ENCODE peak calls at places on chromosomes 11 and 22, in ten cellular contexts. S is prostate gland, L is OCI-LY7, Y is endothelial cell of umbilical vein, A is tibial artery, V is breast epithelium, D is uterus, C is PC-9, P is fibroblast of pulmonary artery, R is IMR-90. Z is an unnamed sample.

GRCh38 chr11:120270386-120270785 is 30.4 kb downstream of the POU2F3 start:
- DNase-seq in V (no peak), P (peak), R (no peak), C (no peak), L (no peak), D (no peak), A (no peak), S (no peak), Y (no peak), Z (no peak)

GRCh38 chr11:127412234-127412633 is 411.7 kb upstream of the KIRREL3 start:
- DNase-seq in P (no peak), V (no peak), A (no peak), L (no peak), S (no peak), Y (no peak), C (no peak), R (no peak), D (no peak), Z (no peak)

GRCh38 chr11:45158891-45159605 is 12.6 kb downstream of the PRDM11 start:
- DNase-seq in D (no peak), P (no peak), Y (no peak), L (no peak), V (no peak), S (no peak), R (no peak), C (no peak), A (no peak), Z (no peak)

GRCh38 chr11:58579192-58580129 is 598 bp downstream of the ZFP91 start:
- DNase-seq in V (peak), R (peak), L (peak), D (peak), P (peak), A (peak), C (peak), Y (peak), S (peak), Z (peak)

GRCh38 chr11:82927264-82927880 is 25.8 kb downstream of the DDIAS start:
- DNase-seq in L (peak), S (peak), A (no peak), Y (peak), C (peak), D (peak), R (peak), P (peak), V (no peak), Z (peak)

GRCh38 chr11:90288207-90288821 is 65.5 kb upstream of the CHORDC1 start:
- DNase-seq in A (no peak), C (no peak), P (peak), L (peak), Y (peak), V (no peak), R (peak), S (no peak), D (no peak), Z (peak)

GRCh38 chr22:23833911-23834317 is 4.9 kb downstream of the DERL3 start:
- DNase-seq in R (no peak), V (no peak), P (no peak), D (no peak), S (no peak), Y (no peak), L (no peak), C (no peak), A (no peak), Z (no peak)

GRCh38 chr22:22770280-22770871 is 117.2 kb upstream of the IGLL5 start:
- DNase-seq in C (peak), D (no peak), V (no peak), S (peak), L (peak), Y (peak), P (peak), A (no peak), R (no peak), Z (peak)

GRCh38 chr22:19178659-19179471 is at the start of gene SLC25A1:
- DNase-seq in S (peak), P (peak), A (peak), D (peak), L (peak), C (peak), R (peak), V (peak), Y (peak), Z (peak)

GRCh38 chr22:29314074-29314473 is 1.4 kb downstream of the RASL10A start:
- DNase-seq in A (no peak), L (no peak), R (no peak), S (no peak), C (no peak), P (no peak), D (no peak), V (no peak), Y (no peak), Z (no peak)

GRCh38 chr22:29312218-29313125 is 3.0 kb downstream of the RASL10A start:
- DNase-seq in R (no peak), P (no peak), C (no peak), S (no peak), L (no peak), D (no peak), A (no peak), V (no peak), Y (no peak), Z (no peak)

GRCh38 chr22:29311468-29312217 is 3.9 kb downstream of the RASL10A start:
- DNase-seq in L (no peak), P (no peak), C (no peak), Y (no peak), V (no peak), R (no peak), D (no peak), S (no peak), A (no peak), Z (no peak)

GRCh38 chr22:29314537-29315285 is 786 bp downstream of the RASL10A start:
- DNase-seq in A (no peak), Y (no peak), V (no peak), S (no peak), D (no peak), C (no peak), L (no peak), R (no peak), P (no peak), Z (no peak)

GRCh38 chr22:29313126-29314071 is 2.1 kb downstream of the RASL10A start:
- DNase-seq in P (peak), R (no peak), A (peak), C (no peak), D (no peak), S (no peak), Y (peak), L (no peak), V (no peak), Z (no peak)
- TF ChIP-seq CTCF in P (peak), R (peak), A (peak), C (no peak), D (no peak), S (peak), Y (peak), L (peak), V (peak), Z (peak)

GRCh38 chr11:118921929-118922744 is 3.6 kb downstream of the BCL9L start:
- DNase-seq in C (peak), A (peak), R (peak), Y (peak), S (peak), V (peak), P (peak), D (peak), L (no peak), Z (no peak)
- H3K4me3 ChIP-seq in C (peak), A (peak), R (peak), Y (peak), S (peak), V (peak), P (peak), D (peak), L (no peak), Z (peak)

DNA sequence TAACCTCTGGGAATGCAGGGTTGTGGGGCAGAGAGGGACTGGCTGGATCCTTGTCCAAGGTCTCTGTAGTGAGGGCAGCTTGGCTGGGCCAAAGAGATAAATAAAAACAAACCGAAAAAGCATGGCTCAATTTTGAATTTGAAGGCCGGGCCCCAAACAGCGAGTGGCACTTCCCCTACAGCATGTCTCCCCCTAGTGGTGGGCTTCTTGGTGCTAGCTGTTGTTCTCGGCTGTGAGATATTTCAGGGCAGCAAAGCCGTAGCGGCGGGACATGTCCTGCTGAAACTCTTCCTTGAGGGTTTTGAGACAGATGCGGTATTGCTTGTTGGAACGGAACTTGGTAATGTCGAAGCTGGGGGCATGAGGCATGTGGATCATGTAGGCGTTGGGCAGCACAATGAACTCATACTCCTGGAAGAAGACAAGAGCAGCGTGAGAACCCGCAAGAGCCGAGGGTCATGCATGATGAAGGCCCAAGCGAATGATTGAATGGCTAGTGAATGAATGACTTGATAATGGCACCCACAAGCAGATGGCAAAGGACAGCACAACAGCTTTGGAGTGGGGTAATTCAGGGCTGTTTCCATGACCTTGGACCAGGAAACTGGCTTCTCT is 216.1 kb upstream of the SYN3 start:
- DNase-seq in C (peak), R (no peak), L (peak), A (peak), P (peak), Y (no peak), S (no peak), V (no peak), D (no peak), Z (peak)
- TF ChIP-seq CTCF in C (peak), R (no peak), L (peak), A (no peak), P (peak), Y (no peak), S (peak), V (no peak), D (no peak), Z (peak)

DNA sequence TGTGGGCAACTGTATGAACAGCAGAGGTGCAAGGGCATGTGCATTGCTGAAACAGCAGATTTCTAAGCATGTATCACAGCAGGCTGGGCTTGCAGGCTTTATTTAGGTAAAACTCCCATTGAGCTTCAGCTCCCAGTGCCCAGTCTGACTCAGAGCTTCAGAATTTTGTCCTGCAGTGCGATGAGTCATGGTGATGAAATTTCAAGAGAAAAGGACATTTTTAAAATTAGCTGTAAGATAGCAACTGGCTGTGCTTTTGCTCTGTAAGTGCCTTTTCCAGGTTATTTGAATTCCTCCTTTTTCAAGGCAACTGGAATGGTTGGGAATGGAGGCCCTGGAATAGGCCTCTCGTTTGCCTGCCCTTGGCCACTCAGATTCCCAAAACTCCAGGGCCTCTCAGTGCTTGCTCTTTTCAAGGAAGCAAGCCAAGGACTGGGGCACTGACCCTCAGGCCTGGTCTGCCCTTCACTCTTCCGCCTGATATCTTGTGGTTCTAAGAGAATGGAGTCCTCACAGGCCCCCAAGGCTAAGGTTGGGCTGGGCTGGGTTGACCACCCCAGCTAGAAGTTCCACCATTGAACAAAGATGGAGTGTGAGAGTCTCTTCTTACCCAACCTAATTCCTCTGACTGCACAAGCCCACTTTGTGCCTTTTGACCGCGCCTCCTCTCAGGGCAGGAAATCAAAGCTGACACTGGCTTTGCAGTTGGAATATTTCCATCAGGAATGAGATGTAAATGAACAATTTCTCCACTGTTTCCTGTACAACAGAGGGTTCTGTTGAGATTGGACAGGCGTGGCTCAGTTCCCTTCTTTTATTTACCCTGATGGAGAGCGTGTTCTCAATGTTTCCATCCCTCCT is 59.5 kb upstream of the PRSS23 start:
- DNase-seq in V (peak), S (peak), A (peak), Y (peak), C (peak), D (peak), L (no peak), P (peak), R (peak), Z (no peak)
- H3K4me3 ChIP-seq in V (no peak), S (no peak), A (no peak), Y (peak), C (peak), D (no peak), L (no peak), P (no peak), R (no peak), Z (no peak)

DNA sequence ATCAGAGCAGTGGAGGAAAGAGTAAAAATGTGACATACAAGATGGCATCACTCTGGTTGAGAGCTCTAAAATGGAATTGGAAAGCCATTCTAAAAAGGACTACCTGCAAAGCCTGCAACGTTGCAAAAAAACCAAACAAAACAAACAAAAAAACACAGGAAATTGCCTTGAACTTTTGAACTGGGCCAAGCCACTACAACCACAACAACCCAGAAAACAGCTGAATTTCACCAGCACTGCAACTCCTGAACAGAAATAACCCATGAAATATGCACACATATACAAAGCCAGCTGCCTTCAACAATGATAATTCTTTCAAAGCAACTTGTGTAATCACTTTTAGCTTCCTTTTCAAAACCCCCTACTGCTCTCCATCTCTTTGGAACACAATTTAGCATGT is 326.6 kb upstream of the LRRC4C start:
- DNase-seq in S (no peak), Y (no peak), D (no peak), V (no peak), C (no peak), P (peak), R (no peak), A (no peak), L (no peak), Z (peak)
- TF ChIP-seq CTCF in S (no peak), Y (no peak), D (no peak), V (no peak), C (no peak), P (no peak), R (no peak), A (no peak), L (no peak), Z (no peak)

Z was measured in GM12865.